ENCODE peak calls at places on chromosomes 11 and 22, in six cellular contexts. R is effector memory CD4-positive, alpha-beta T cell; L is left lung; V is mammary epithelial cell; G is body of pancreas; E is small intestine. S is an unnamed sample. For H3K36me3, the result is how much of the 10 kb centered on the place peaks cover.

GRCh38 chr11:122344281-122344680 is 228.3 kb upstream of the BLID start:
- DNase-seq in G (no peak), L (no peak), V (peak), R (no peak), E (no peak), S (no peak)

GRCh38 chr11:62544521-62545436 is 1.8 kb downstream of the AHNAK start:
- DNase-seq in E (peak), V (no peak), G (no peak), L (peak), R (no peak), S (no peak)

GRCh38 chr11:103652013-103652412 is 384.4 kb upstream of the DDI1 start:
- DNase-seq in E (no peak), V (peak), G (no peak), L (no peak), R (no peak), S (no peak)

GRCh38 chr22:29650370-29650769 is 46.9 kb downstream of the NF2 start:
- DNase-seq in V (no peak), R (no peak), L (no peak), E (no peak), G (no peak), S (no peak)

GRCh38 chr11:111419181-111419580 is 40.1 kb upstream of the POU2AF1 start:
- DNase-seq in V (no peak), E (no peak), G (no peak), L (no peak), R (no peak), S (no peak)

GRCh38 chr22:22761963-22762772 is 117.8 kb downstream of the GGTLC2 start:
- DNase-seq in E (no peak), G (no peak), L (no peak), V (no peak), R (no peak), S (no peak)

GRCh38 chr22:41535244-41535643 is 9.0 kb downstream of the POLR3H start:
- DNase-seq in R (no peak), V (no peak), L (no peak), E (no peak), G (no peak), S (no peak)

GRCh38 chr11:68153742-68154141 is 32.6 kb upstream of the CHKA start:
- DNase-seq in R (no peak), V (no peak), G (no peak), E (peak), L (no peak), S (no peak)

GRCh38 chr11:65479184-65480145 is 19.4 kb upstream of the MALAT1 start:
- DNase-seq in G (peak), R (no peak), L (no peak), E (no peak), V (peak), S (peak)

GRCh38 chr11:22703561-22703960 is 37.1 kb downstream of the GAS2 start:
- DNase-seq in L (no peak), E (no peak), G (no peak), R (no peak), V (peak), S (no peak)

DNA sequence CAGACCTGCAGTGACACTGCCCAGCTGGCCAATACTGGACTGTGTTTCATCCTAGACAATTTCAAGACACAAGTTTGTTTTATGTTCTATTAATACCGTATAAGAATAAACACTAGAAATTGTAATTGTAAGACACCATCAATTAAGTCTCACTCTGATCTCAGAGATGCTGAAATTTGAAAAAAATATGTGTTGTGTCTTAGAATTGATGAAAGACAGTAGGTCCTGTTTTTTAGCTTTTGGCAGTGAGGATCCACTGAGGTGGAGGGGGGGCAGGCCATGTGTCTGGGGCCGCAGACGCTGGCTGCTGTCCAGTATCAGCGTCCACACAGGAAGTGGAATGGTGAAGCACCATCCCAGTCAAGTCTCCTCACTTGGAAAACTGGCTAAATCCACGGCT is 22.5 kb upstream of the ALG8 start:
- DNase-seq in E (no peak), V (no peak), G (peak), L (no peak), R (no peak), S (peak)
- H3K27ac ChIP-seq in E (no peak), V (no peak), G (no peak), L (no peak), R (no peak), S (peak)

DNA sequence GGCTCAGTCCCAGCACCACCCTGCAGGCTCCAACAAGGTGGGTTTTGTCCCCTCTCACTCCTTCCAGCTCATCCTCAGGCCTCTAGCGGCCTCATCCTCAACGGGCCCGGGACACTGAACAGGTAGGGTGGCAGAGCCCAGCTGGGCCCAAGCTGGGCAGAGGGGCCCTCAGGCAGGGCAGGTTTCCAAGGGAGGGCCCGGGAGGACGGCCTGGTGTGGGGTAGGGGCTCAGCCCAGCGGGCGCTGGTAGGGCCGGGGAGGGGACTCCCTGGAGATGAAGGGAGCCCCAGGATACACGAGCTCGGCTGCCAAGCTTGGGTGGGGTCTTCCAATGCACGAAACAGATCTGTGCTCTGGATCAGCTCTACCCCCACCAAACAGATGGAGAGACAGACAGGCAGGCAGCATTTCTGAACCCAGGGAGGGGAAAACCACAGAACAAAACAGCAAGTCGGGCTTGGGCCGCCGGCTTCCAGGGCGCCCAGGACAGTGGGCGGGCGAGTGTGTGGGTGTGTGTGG is 2.6 kb upstream of the IFITM10 start:
- DNase-seq in E (no peak), V (no peak), R (no peak), L (peak), G (no peak), S (peak)
- H3K36me3 ChIP-seq in E (under half), V (under half), R (under half), L (half or more), G (under half), S (under half)

DNA sequence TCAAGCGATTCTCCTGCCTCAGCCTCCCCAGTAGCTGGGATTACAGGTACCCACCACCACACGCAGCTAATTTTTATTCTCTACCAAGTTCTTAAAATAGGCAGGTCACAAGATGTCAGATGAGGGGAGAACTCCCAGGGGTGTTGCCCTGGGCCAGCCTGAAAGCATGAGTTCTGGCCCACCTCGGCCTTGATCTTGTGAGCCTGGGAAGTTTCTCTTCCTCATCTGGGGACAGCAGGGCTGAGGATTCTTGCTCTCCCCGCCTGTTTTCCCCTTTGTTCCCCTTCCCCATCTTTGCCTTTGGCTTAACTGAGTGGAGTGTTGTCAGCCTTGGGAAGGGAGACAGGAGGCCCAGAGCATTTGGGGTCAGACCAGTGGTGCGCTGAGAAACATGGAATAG is 3.5 kb downstream of the PDXP start:
- DNase-seq in L (no peak), G (no peak), V (no peak), R (no peak), E (no peak), S (no peak)
- H3K27ac ChIP-seq in L (no peak), G (peak), V (no peak), R (no peak), E (peak), S (no peak)

DNA sequence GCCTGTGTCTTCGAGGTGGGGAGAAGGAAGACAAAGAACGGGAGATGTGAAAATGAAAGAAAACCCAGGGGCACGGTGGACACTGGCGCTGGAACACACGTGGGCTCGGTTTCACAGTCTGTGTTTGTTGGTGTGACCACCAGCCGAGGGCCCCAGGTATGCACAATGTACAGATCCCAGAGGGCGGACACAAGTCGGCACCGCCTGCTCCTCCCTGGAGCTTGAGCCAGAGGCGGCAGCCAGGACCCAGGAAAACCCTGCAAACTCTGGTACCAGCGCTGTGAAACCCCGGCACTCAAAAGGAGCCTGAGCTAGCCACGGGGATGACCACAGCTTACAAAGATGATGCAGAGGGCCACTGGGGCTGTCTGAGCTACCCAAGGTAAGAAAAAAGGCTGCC is 105.0 kb downstream of the SHANK2 start:
- DNase-seq in R (no peak), E (no peak), V (no peak), L (no peak), G (no peak), S (no peak)
- H3K36me3 ChIP-seq in R (under half), E (under half), V (under half), L (under half), G (under half), S (under half)

DNA sequence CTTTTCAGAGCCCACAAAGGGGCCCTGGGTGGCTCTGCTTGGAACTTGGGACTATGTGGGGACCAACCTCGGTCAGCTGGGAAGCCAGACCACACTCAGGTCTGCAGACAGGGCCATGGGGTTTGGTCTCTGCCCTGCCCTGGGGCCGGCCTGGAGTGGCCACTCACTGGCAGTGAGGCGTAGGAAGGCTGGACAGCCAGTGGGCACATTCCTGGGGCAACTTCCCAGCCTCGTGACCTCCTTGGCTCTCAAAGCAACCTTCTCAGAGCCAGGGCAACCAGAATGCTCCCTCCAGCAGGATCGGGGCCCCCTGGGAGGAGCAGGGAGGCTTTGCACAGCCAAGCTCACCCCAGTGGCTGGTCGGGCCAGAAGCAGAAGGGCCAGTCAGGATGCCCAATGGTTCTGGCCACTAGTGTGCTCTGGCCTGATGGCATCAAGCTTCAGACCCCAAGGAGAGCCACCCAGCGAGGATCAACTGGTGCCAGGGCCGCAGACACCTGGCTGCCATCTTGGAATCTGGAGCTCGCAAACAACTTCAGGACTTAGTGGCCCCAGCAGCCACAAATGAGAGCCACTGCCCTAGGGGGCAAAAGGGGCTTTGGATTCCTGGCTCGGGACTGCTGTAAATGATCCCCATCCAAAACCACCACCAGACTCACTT is 87.1 kb downstream of the MYEOV start:
- DNase-seq in L (no peak), E (no peak), G (no peak), R (no peak), V (no peak), S (peak)
- H3K27ac ChIP-seq in L (no peak), E (no peak), G (no peak), R (no peak), V (no peak), S (no peak)

DNA sequence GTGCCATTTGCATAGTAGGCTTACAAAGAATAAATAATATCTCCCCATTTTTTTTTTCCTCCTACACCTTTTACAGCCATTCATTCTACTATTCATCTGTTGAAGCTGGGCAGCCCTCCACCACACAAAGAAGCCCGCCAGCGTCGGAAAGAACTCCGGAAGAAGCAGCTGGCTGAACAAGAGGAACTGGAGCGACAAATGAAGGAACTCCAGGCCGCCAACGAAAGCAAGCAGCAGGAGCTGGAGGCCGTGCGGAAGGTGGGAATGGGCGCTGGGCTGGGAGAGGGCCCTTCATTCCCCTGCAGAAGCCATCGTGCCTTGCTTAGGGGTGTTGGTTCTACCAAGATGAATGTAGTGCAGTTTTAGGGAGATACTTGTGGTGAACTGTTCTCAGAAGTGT is 68.6 kb downstream of the SWAP70 start:
- DNase-seq in G (no peak), V (no peak), E (no peak), R (no peak), L (no peak), S (no peak)
- H3K36me3 ChIP-seq in G (under half), V (under half), E (under half), R (under half), L (half or more), S (under half)

DNA sequence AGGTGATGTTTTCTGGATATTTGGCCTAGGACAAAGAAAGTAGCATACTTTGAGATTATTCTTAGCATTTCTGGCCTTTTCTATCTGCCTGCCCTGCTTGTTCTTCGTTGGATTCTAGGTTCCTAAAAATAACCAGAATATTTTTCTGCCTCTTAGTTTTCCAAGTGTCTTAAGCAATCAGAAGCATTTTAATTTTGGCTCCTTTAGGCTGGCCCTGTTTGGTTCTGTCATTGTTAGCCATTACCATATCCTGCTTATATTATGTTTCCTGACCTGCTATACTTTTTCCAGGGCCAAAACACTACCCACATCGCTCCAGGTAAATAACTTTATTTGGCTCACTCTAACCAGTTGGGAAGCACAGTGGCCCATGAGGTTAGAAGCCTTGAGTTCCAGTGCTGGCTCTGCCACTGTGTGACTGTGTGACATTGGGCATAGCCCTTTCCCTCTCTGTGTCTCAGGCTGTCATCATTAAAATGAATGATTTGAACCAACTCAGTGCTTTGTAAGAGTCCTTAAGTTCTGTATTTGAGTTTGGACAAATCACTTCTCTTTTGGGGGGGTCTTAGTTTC is 91.1 kb downstream of the STIM1 start:
- DNase-seq in G (no peak), E (no peak), L (no peak), R (no peak), V (no peak), S (no peak)
- H3K27ac ChIP-seq in G (peak), E (peak), L (peak), R (peak), V (no peak), S (peak)